ENCODE peak calls at places on chromosomes 13 and 19, in seven cellular contexts. Z is NCI-H2081; A is cardiac muscle cell; Y is NCI-H774; M is hypothalamus; N is T-helper 2 cell; X is CD4-positive, alpha-beta T cell. F is an unnamed sample.
A peak's percentile ranks its signal among the peaks of the same experiment; 100 is the strongest.

GRCh38 chr13:76856141-76856571 is 30.0 kb downstream of the KCTD12 start:
- DNase-seq in Z (no peak), X (no peak), Y (no peak), M (no peak), A (peak; percentile 78), N (no peak), F (no peak)

GRCh38 chr13:112963641-112964040 is 5.4 kb upstream of the MCF2L start:
- DNase-seq in A (no peak), Y (no peak), M (no peak), X (no peak), N (no peak), Z (no peak), F (no peak)

GRCh38 chr19:16537111-16537510 is 5.1 kb downstream of the CHERP start:
- DNase-seq in Y (no peak), X (no peak), M (no peak), A (no peak), N (no peak), Z (no peak), F (no peak)

GRCh38 chr19:18231775-18232174 is 5.5 kb upstream of the PDE4C start:
- DNase-seq in X (no peak), N (no peak), A (peak; percentile 13), Y (no peak), Z (no peak), M (no peak), F (no peak)

GRCh38 chr19:45293682-45294081 is 29.0 kb downstream of the CKM start:
- DNase-seq in N (no peak), X (no peak), M (no peak), Z (no peak), A (no peak), Y (no peak), F (no peak)

GRCh38 chr13:26965058-26965380 is 204.4 kb upstream of the GPR12 start:
- DNase-seq in Y (no peak), X (no peak), M (no peak), N (no peak), A (no peak), Z (no peak), F (no peak)

GRCh38 chr13:97298816-97299215 is 76.7 kb downstream of the MBNL2 start:
- DNase-seq in X (no peak), Z (no peak), A (no peak), M (no peak), N (no peak), Y (no peak), F (peak; percentile 53)

GRCh38 chr19:33194884-33195710 is 967 bp downstream of the LRP3 start:
- DNase-seq in A (peak; percentile 69), M (no peak), Y (no peak), X (no peak), N (no peak), Z (no peak), F (no peak)

GRCh38 chr19:12015753-12016116 is 19.7 kb downstream of the ZNF433 start:
- DNase-seq in Z (no peak), M (no peak), A (no peak), Y (no peak), N (no peak), X (no peak), F (no peak)

GRCh38 chr13:79749985-79750551 is 269.1 kb downstream of the NDFIP2 start:
- DNase-seq in Z (no peak), M (no peak), Y (no peak), A (peak; percentile 99), X (no peak), N (no peak), F (no peak)

GRCh38 chr19:9941236-9941635 is 4.9 kb upstream of the OLFM2 start:
- DNase-seq in A (no peak), N (no peak), M (no peak), X (no peak), Y (no peak), Z (no peak), F (no peak)

GRCh38 chr19:57171551-57172081 is 4.3 kb upstream of the DUXA start:
- DNase-seq in X (peak; percentile 12), N (peak; percentile 36), Z (no peak), Y (peak; percentile 5), M (peak; percentile 18), A (peak; percentile 55), F (no peak)

GRCh38 chr13:42815686-42816085 is 34.3 kb downstream of the FAM216B start:
- DNase-seq in Y (no peak), A (peak; percentile 53), N (no peak), Z (no peak), M (no peak), X (no peak), F (no peak)

GRCh38 chr13:91369432-91369831 is 21.9 kb downstream of the MIR17HG start:
- DNase-seq in Z (no peak), A (peak; percentile 78), M (no peak), X (no peak), N (no peak), Y (no peak), F (no peak)

GRCh38 chr13:98664047-98664446 is 87.1 kb upstream of the STK24 start:
- DNase-seq in X (no peak), A (peak; percentile 21), N (no peak), Z (no peak), M (no peak), Y (no peak), F (no peak)

GRCh38 chr19:33443638-33444195 is 70.2 kb downstream of the CEBPG start:
- DNase-seq in Z (no peak), X (no peak), N (no peak), A (no peak), M (no peak), Y (no peak), F (no peak)

GRCh38 chr19:56994251-56995017 is 125.4 kb upstream of the USP29 start:
- DNase-seq in X (no peak), Z (no peak), Y (no peak), A (no peak), N (no peak), M (no peak), F (no peak)

GRCh38 chr19:861756-862528 is 2.5 kb downstream of the CFD start:
- DNase-seq in X (peak; percentile 61), Y (peak; percentile 64), Z (no peak), N (peak; percentile 71), M (no peak), A (no peak), F (no peak)

GRCh38 chr19:7415163-7415856 is 66.6 kb downstream of the ARHGEF18 start:
- DNase-seq in X (no peak), Y (no peak), N (no peak), Z (no peak), M (no peak), A (peak; percentile 40), F (no peak)

GRCh38 chr19:17944301-17944700 is 11.5 kb downstream of the CCDC124 start:
- DNase-seq in Z (no peak), M (no peak), N (no peak), Y (no peak), A (peak; percentile 71), X (no peak), F (no peak)

GRCh38 chr13:66106246-66106645 is 1123.9 kb downstream of the PCDH9 start:
- DNase-seq in Z (no peak), Y (no peak), X (no peak), A (no peak), M (no peak), N (no peak), F (no peak)

GRCh38 chr13:109541081-109541480 is 245.3 kb downstream of the IRS2 start:
- DNase-seq in N (no peak), Y (no peak), A (no peak), X (no peak), M (no peak), Z (no peak), F (no peak)

GRCh38 chr13:111179908-111180756 is 65.0 kb downstream of the ARHGEF7 start:
- DNase-seq in M (no peak), Z (no peak), X (no peak), N (no peak), A (no peak), Y (no peak), F (no peak)

GRCh38 chr19:35903550-35904179 is 1.3 kb downstream of the HCST start:
- DNase-seq in X (peak; percentile 87), M (peak; percentile 44), Z (peak; percentile 6), Y (peak; percentile 54), A (peak; percentile 73), N (peak; percentile 85), F (peak; percentile 75)

GRCh38 chr13:32783067-32783466 is 196.8 kb downstream of the PDS5B start:
- DNase-seq in N (no peak), M (no peak), Y (no peak), A (peak; percentile 18), X (no peak), Z (no peak), F (no peak)

GRCh38 chr13:51781246-51782022 is 22.5 kb downstream of the DHRS12 start:
- DNase-seq in Y (no peak), X (no peak), N (no peak), Z (no peak), A (peak; percentile 34), M (no peak), F (no peak)

GRCh38 chr13:27117947-27118346 is 53.7 kb downstream of the USP12 start:
- DNase-seq in X (no peak), Z (no peak), M (no peak), Y (no peak), N (no peak), A (no peak), F (no peak)

GRCh38 chr13:26785845-26786630 is 25.5 kb upstream of the GPR12 start:
- DNase-seq in Y (peak; percentile 34), X (peak; percentile 12), M (no peak), N (peak; percentile 23), Z (no peak), A (peak; percentile 14), F (no peak)

GRCh38 chr19:18596752-18597157 is 8.2 kb downstream of the REX1BD start:
- DNase-seq in Z (no peak), N (no peak), M (no peak), X (no peak), A (peak; percentile 53), Y (peak; percentile 57), F (no peak)